ENCODE peak calls at places on chromosomes 11 and 22, in five cellular contexts. One of them, this sample, is unnamed.

GRCh38 chr11:124586247-124586860 is 16.6 kb downstream of the OR8A1 start:
- DNase-seq in neuronal stem cell: peak; percentile 48
- DNase-seq in CD4-positive, alpha-beta memory T cell: peak; percentile 19
- DNase-seq in stomach: peak; percentile 55
- DNase-seq in D721Med: no peak
- DNase-seq in this sample: peak; percentile 5

GRCh38 chr11:111370902-111371578 is 8.0 kb downstream of the POU2AF1 start:
- DNase-seq in neuronal stem cell: no peak
- DNase-seq in CD4-positive, alpha-beta memory T cell: no peak
- DNase-seq in stomach: no peak
- DNase-seq in D721Med: no peak
- DNase-seq in this sample: no peak

GRCh38 chr11:72309074-72309598 is 65.2 kb upstream of the PHOX2A start:
- DNase-seq in neuronal stem cell: no peak
- DNase-seq in CD4-positive, alpha-beta memory T cell: no peak
- DNase-seq in stomach: no peak
- DNase-seq in D721Med: no peak
- DNase-seq in this sample: no peak

GRCh38 chr22:40533712-40534378 is 102.7 kb downstream of the MRTFA start:
- DNase-seq in neuronal stem cell: no peak
- DNase-seq in CD4-positive, alpha-beta memory T cell: peak; percentile 71
- DNase-seq in stomach: no peak
- DNase-seq in D721Med: no peak
- DNase-seq in this sample: no peak

GRCh38 chr11:128559496-128560103 is 27.8 kb downstream of the ETS1 start:
- DNase-seq in neuronal stem cell: no peak
- DNase-seq in CD4-positive, alpha-beta memory T cell: no peak
- DNase-seq in stomach: no peak
- DNase-seq in D721Med: no peak
- DNase-seq in this sample: no peak

GRCh38 chr11:121512468-121513465 is 60.0 kb upstream of the SORL1-AS1 start:
- DNase-seq in neuronal stem cell: no peak
- DNase-seq in CD4-positive, alpha-beta memory T cell: no peak
- DNase-seq in stomach: no peak
- DNase-seq in D721Med: no peak
- DNase-seq in this sample: no peak

GRCh38 chr11:120344302-120345004 is 8.2 kb downstream of the ARHGEF12 start:
- DNase-seq in neuronal stem cell: no peak
- DNase-seq in CD4-positive, alpha-beta memory T cell: peak; percentile 79
- DNase-seq in stomach: no peak
- DNase-seq in D721Med: no peak
- DNase-seq in this sample: no peak

GRCh38 chr11:68843703-68844312 is 2.1 kb upstream of the CPT1A start:
- DNase-seq in neuronal stem cell: no peak
- DNase-seq in CD4-positive, alpha-beta memory T cell: peak; percentile 75
- DNase-seq in stomach: peak; percentile 95
- DNase-seq in D721Med: no peak
- DNase-seq in this sample: no peak

GRCh38 chr11:12506502-12506921 is 129.1 kb downstream of the PARVA start:
- DNase-seq in neuronal stem cell: no peak
- DNase-seq in CD4-positive, alpha-beta memory T cell: no peak
- DNase-seq in stomach: no peak
- DNase-seq in D721Med: no peak
- DNase-seq in this sample: no peak